ENCODE peak calls at places on chromosome 12, in seven cellular contexts. One of them, this sample, is unnamed.

GRCh38 chr12:80186727-80187217 is 87.4 kb downstream of the OTOGL start:
- DNase-seq in lower leg skin: no peak
- DNase-seq in testis: peak
- DNase-seq in gastrocnemius medialis: peak
- DNase-seq in breast epithelium: no peak
- DNase-seq in body of pancreas: peak
- DNase-seq in GM12891: no peak
- DNase-seq in this sample: peak

GRCh38 chr12:12903642-12904609 is 12.6 kb downstream of the GPRC5A start:
- DNase-seq in lower leg skin: no peak
- DNase-seq in testis: no peak
- DNase-seq in gastrocnemius medialis: no peak
- DNase-seq in breast epithelium: no peak
- DNase-seq in body of pancreas: no peak
- DNase-seq in GM12891: no peak
- DNase-seq in this sample: no peak

GRCh38 chr12:55416961-55417360 is 9.1 kb upstream of the OR6C76 start:
- DNase-seq in lower leg skin: no peak
- DNase-seq in testis: no peak
- DNase-seq in gastrocnemius medialis: no peak
- DNase-seq in breast epithelium: no peak
- DNase-seq in body of pancreas: no peak
- DNase-seq in GM12891: no peak
- DNase-seq in this sample: no peak

GRCh38 chr12:54373619-54374554 is 9.6 kb upstream of the GPR84 start:
- DNase-seq in lower leg skin: peak
- DNase-seq in testis: no peak
- DNase-seq in gastrocnemius medialis: no peak
- DNase-seq in breast epithelium: no peak
- DNase-seq in body of pancreas: no peak
- DNase-seq in GM12891: no peak
- DNase-seq in this sample: no peak

GRCh38 chr12:63400746-63401145 is 249.7 kb upstream of the AVPR1A start:
- DNase-seq in lower leg skin: no peak
- DNase-seq in testis: no peak
- DNase-seq in gastrocnemius medialis: no peak
- DNase-seq in breast epithelium: no peak
- DNase-seq in body of pancreas: no peak
- DNase-seq in GM12891: no peak
- DNase-seq in this sample: no peak

GRCh38 chr12:120103044-120103338 is 13.6 kb downstream of the RAB35 start:
- DNase-seq in lower leg skin: no peak
- DNase-seq in testis: no peak
- DNase-seq in gastrocnemius medialis: no peak
- DNase-seq in breast epithelium: no peak
- DNase-seq in body of pancreas: no peak
- DNase-seq in GM12891: no peak
- DNase-seq in this sample: no peak

GRCh38 chr12:132475304-132476037 is 14.5 kb upstream of the FBRSL1 start:
- DNase-seq in lower leg skin: no peak
- DNase-seq in testis: no peak
- DNase-seq in gastrocnemius medialis: no peak
- DNase-seq in breast epithelium: no peak
- DNase-seq in body of pancreas: no peak
- DNase-seq in GM12891: no peak
- DNase-seq in this sample: no peak

GRCh38 chr12:50961708-50962107 is 9.4 kb downstream of the HIGD1C start:
- DNase-seq in lower leg skin: no peak
- DNase-seq in testis: no peak
- DNase-seq in gastrocnemius medialis: no peak
- DNase-seq in breast epithelium: no peak
- DNase-seq in body of pancreas: no peak
- DNase-seq in GM12891: no peak
- DNase-seq in this sample: no peak

GRCh38 chr12:53061404-53062010 is 11.6 kb downstream of the TNS2 start:
- DNase-seq in lower leg skin: peak
- DNase-seq in testis: peak
- DNase-seq in gastrocnemius medialis: peak
- DNase-seq in breast epithelium: peak
- DNase-seq in body of pancreas: peak
- DNase-seq in GM12891: no peak
- DNase-seq in this sample: peak

GRCh38 chr12:69389836-69390235 is 30.3 kb downstream of the YEATS4 start:
- DNase-seq in lower leg skin: no peak
- DNase-seq in testis: no peak
- DNase-seq in gastrocnemius medialis: no peak
- DNase-seq in breast epithelium: no peak
- DNase-seq in body of pancreas: no peak
- DNase-seq in GM12891: no peak
- DNase-seq in this sample: no peak

GRCh38 chr12:125549836-125550235 is 484.6 kb downstream of the AACS start:
- DNase-seq in lower leg skin: no peak
- DNase-seq in testis: no peak
- DNase-seq in gastrocnemius medialis: no peak
- DNase-seq in breast epithelium: no peak
- DNase-seq in body of pancreas: no peak
- DNase-seq in GM12891: no peak
- DNase-seq in this sample: no peak

GRCh38 chr12:128661216-128661550 is 162.6 kb downstream of the SLC15A4 start:
- DNase-seq in lower leg skin: no peak
- DNase-seq in testis: no peak
- DNase-seq in gastrocnemius medialis: no peak
- DNase-seq in breast epithelium: no peak
- DNase-seq in body of pancreas: peak
- DNase-seq in GM12891: no peak
- DNase-seq in this sample: no peak

GRCh38 chr12:49622501-49623141 is 740 bp upstream of the PRPF40B start:
- DNase-seq in lower leg skin: peak
- DNase-seq in testis: peak
- DNase-seq in gastrocnemius medialis: peak
- DNase-seq in breast epithelium: no peak
- DNase-seq in body of pancreas: peak
- DNase-seq in GM12891: peak
- DNase-seq in this sample: peak

GRCh38 chr12:67222302-67222701 is 46.9 kb upstream of the CAND1 start:
- DNase-seq in lower leg skin: no peak
- DNase-seq in testis: peak
- DNase-seq in gastrocnemius medialis: no peak
- DNase-seq in breast epithelium: no peak
- DNase-seq in body of pancreas: peak
- DNase-seq in GM12891: no peak
- DNase-seq in this sample: no peak

GRCh38 chr12:34398706-34399630 is 376.7 kb downstream of the ALG10 start:
- DNase-seq in lower leg skin: peak
- DNase-seq in testis: peak
- DNase-seq in gastrocnemius medialis: peak
- DNase-seq in breast epithelium: peak
- DNase-seq in body of pancreas: peak
- DNase-seq in GM12891: no peak
- DNase-seq in this sample: peak

GRCh38 chr12:32843528-32844095 is 53.0 kb downstream of the PKP2 start:
- DNase-seq in lower leg skin: no peak
- DNase-seq in testis: no peak
- DNase-seq in gastrocnemius medialis: no peak
- DNase-seq in breast epithelium: no peak
- DNase-seq in body of pancreas: no peak
- DNase-seq in GM12891: no peak
- DNase-seq in this sample: no peak

DNA sequence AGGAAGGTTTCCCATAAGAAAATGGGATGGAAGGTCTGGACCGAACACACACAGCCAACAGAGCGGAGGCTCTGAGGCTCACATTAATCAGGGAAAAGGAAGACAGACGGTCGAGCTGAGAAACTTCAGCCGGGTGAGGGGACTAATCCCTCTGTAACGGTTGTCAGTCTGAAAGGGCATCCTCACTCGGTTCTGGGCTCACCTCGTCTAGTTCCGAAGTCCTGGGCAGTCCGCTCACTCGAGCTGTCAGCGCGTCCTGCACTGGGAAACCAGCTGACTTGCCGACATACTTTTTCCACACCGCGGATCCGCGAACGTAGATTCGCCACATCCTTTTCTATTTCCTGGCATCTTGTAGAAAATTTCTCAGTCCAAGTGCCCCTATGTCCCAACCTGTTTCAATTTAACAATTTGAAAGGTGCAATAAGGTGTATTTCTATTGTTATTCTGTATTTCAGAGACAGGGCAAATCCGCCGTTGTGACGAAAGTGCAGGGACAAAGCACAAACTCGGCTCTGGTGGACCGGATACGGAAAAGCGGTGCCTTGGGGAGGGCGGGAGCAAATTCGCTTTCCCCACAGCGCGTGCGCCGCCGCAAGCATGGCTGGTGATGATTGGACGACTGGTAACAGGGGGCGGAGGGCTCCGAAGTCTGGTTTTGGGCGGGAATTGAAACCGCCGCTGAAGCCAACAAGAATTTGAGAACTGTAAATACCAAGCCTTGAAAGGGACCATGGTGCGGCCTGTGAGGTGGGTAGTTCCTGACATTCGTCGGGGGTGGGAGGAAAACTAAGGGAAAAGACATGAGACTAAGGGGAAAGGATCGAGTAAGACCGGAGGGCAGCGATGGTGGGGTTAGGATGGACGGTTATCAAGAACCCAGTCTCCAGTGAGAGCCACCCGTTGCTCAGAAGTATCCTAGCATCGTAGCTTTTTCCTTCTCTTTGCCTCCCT is at the start of gene RAD51AP1:
- DNase-seq in lower leg skin: peak
- DNase-seq in testis: peak
- DNase-seq in gastrocnemius medialis: peak
- DNase-seq in breast epithelium: peak
- DNase-seq in body of pancreas: peak
- DNase-seq in GM12891: peak
- DNase-seq in this sample: peak
- TF ChIP-seq POLR2A in lower leg skin: no peak
- TF ChIP-seq POLR2A in testis: no peak
- TF ChIP-seq POLR2A in gastrocnemius medialis: peak
- TF ChIP-seq POLR2A in breast epithelium: no peak
- TF ChIP-seq POLR2A in body of pancreas: no peak
- TF ChIP-seq POLR2A in GM12891: peak
- TF ChIP-seq POLR2A in this sample: no peak

DNA sequence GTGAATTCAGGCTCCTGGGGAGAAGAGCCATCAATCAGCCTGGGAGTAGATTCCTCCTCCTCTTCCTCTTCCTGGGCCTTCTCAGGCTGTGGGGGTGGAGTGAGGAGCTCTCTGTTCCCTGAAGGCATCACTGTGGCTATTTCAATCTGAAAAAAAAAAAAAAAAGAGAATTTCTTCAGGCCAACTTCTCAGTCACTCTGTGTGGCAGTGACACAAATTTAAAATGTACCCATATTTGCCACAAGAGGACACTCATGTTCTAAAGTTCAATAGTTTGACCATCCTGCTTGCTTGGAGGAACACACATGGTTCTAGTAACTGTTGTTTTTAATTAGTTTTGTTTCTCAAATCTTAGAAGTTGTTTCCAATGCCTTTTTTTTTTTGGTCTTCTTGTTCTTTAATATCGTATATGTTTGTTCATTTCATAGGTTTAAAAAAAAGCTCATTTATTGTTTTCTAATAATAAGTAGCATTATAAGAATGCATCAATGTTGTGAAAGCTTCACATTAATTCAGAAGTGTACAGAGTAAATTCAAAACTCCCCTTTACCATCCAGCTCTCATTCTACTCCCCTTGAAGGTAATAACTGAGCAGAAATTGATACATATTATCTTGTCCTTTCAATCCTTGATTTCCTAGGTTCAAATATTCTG is 23.3 kb upstream of the CCER1 start:
- DNase-seq in lower leg skin: no peak
- DNase-seq in testis: no peak
- DNase-seq in gastrocnemius medialis: no peak
- DNase-seq in breast epithelium: no peak
- DNase-seq in body of pancreas: no peak
- DNase-seq in GM12891: no peak
- DNase-seq in this sample: no peak
- TF ChIP-seq POLR2A in lower leg skin: no peak
- TF ChIP-seq POLR2A in testis: no peak
- TF ChIP-seq POLR2A in gastrocnemius medialis: no peak
- TF ChIP-seq POLR2A in breast epithelium: no peak
- TF ChIP-seq POLR2A in body of pancreas: no peak
- TF ChIP-seq POLR2A in GM12891: no peak
- TF ChIP-seq POLR2A in this sample: no peak

GRCh38 chr12:131013118-131013517 is 59.4 kb downstream of the ADGRD1 start:
- DNase-seq in lower leg skin: no peak
- DNase-seq in testis: no peak
- DNase-seq in gastrocnemius medialis: no peak
- DNase-seq in breast epithelium: no peak
- DNase-seq in body of pancreas: no peak
- DNase-seq in GM12891: no peak
- DNase-seq in this sample: no peak

GRCh38 chr12:131015581-131016337 is 62.1 kb downstream of the ADGRD1 start:
- DNase-seq in lower leg skin: no peak
- DNase-seq in testis: no peak
- DNase-seq in gastrocnemius medialis: no peak
- DNase-seq in breast epithelium: no peak
- DNase-seq in body of pancreas: no peak
- DNase-seq in GM12891: no peak
- DNase-seq in this sample: no peak

GRCh38 chr12:131011165-131012079 is 57.7 kb downstream of the ADGRD1 start:
- DNase-seq in lower leg skin: peak
- DNase-seq in testis: no peak
- DNase-seq in gastrocnemius medialis: peak
- DNase-seq in breast epithelium: no peak
- DNase-seq in body of pancreas: peak
- DNase-seq in GM12891: no peak
- DNase-seq in this sample: no peak

GRCh38 chr12:131012279-131013069 is 58.8 kb downstream of the ADGRD1 start:
- DNase-seq in lower leg skin: no peak
- DNase-seq in testis: no peak
- DNase-seq in gastrocnemius medialis: no peak
- DNase-seq in breast epithelium: no peak
- DNase-seq in body of pancreas: no peak
- DNase-seq in GM12891: no peak
- DNase-seq in this sample: no peak

DNA sequence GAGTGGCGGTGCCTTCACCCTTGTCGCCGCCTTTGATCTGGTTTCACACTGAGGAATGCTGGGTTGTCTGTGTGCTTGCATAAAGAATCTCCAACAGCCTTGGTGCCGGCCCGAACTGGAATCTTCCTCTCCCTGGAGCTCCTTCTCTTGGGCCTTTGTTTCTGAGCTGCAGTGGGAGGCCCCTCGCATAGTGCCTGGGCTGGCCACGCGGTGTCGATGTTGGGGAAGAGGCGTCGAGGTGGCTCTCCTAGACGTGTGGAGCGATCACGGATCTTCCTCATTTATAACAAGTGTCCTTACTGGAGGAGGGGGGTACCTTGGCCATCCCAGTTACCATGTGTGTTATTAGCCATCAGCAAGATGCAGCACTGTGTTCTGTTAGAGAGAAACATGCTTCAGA is 60.6 kb downstream of the ADGRD1 start:
- DNase-seq in lower leg skin: no peak
- DNase-seq in testis: no peak
- DNase-seq in gastrocnemius medialis: no peak
- DNase-seq in breast epithelium: no peak
- DNase-seq in body of pancreas: no peak
- DNase-seq in GM12891: no peak
- DNase-seq in this sample: no peak
- TF ChIP-seq POLR2A in lower leg skin: no peak
- TF ChIP-seq POLR2A in testis: no peak
- TF ChIP-seq POLR2A in gastrocnemius medialis: no peak
- TF ChIP-seq POLR2A in breast epithelium: no peak
- TF ChIP-seq POLR2A in body of pancreas: no peak
- TF ChIP-seq POLR2A in GM12891: no peak
- TF ChIP-seq POLR2A in this sample: no peak

GRCh38 chr12:124518051-124518932 is 49.1 kb downstream of the NCOR2 start:
- DNase-seq in lower leg skin: peak
- DNase-seq in testis: peak
- DNase-seq in gastrocnemius medialis: peak
- DNase-seq in breast epithelium: peak
- DNase-seq in body of pancreas: peak
- DNase-seq in GM12891: no peak
- DNase-seq in this sample: peak
- TF ChIP-seq POLR2A in lower leg skin: no peak
- TF ChIP-seq POLR2A in testis: no peak
- TF ChIP-seq POLR2A in gastrocnemius medialis: peak
- TF ChIP-seq POLR2A in breast epithelium: peak
- TF ChIP-seq POLR2A in body of pancreas: no peak
- TF ChIP-seq POLR2A in GM12891: no peak
- TF ChIP-seq POLR2A in this sample: no peak